ENCODE peak calls at places on chromosome 13, in five cellular contexts. One of them, this sample, is unnamed.

GRCh38 chr13:105587786-105588185 is 947.7 kb downstream of the EFNB2 start:
- DNase-seq in endodermal cell: no peak
- DNase-seq in mesothelial cell of epicardium: no peak
- DNase-seq in fibroblast of the aortic adventitia: no peak
- DNase-seq in BE2C: no peak
- DNase-seq in this sample: peak

GRCh38 chr13:51015973-51016372 is 95.1 kb downstream of the C13orf42 start:
- DNase-seq in endodermal cell: no peak
- DNase-seq in mesothelial cell of epicardium: no peak
- DNase-seq in fibroblast of the aortic adventitia: no peak
- DNase-seq in BE2C: no peak
- DNase-seq in this sample: no peak

GRCh38 chr13:46602531-46602930 is 49.6 kb downstream of the LRCH1 start:
- DNase-seq in endodermal cell: no peak
- DNase-seq in mesothelial cell of epicardium: no peak
- DNase-seq in fibroblast of the aortic adventitia: no peak
- DNase-seq in BE2C: no peak
- DNase-seq in this sample: no peak

GRCh38 chr13:31009166-31009565 is 76.7 kb downstream of the TEX26 start:
- DNase-seq in endodermal cell: peak
- DNase-seq in mesothelial cell of epicardium: no peak
- DNase-seq in fibroblast of the aortic adventitia: no peak
- DNase-seq in BE2C: no peak
- DNase-seq in this sample: peak

GRCh38 chr13:36919206-36919832 is 719 bp downstream of the SMAD9 start:
- DNase-seq in endodermal cell: peak
- DNase-seq in mesothelial cell of epicardium: peak
- DNase-seq in fibroblast of the aortic adventitia: peak
- DNase-seq in BE2C: peak
- DNase-seq in this sample: peak

GRCh38 chr13:110915874-110916670 is 1.2 kb upstream of the ANKRD10 start:
- DNase-seq in endodermal cell: no peak
- DNase-seq in mesothelial cell of epicardium: no peak
- DNase-seq in fibroblast of the aortic adventitia: peak
- DNase-seq in BE2C: no peak
- DNase-seq in this sample: peak

GRCh38 chr13:113064534-113065405 is 40.8 kb upstream of the F7 start:
- DNase-seq in endodermal cell: no peak
- DNase-seq in mesothelial cell of epicardium: no peak
- DNase-seq in fibroblast of the aortic adventitia: peak
- DNase-seq in BE2C: no peak
- DNase-seq in this sample: peak

GRCh38 chr13:88281846-88282245 is 610.7 kb downstream of the SLITRK5 start:
- DNase-seq in endodermal cell: no peak
- DNase-seq in mesothelial cell of epicardium: no peak
- DNase-seq in fibroblast of the aortic adventitia: no peak
- DNase-seq in BE2C: no peak
- DNase-seq in this sample: no peak

GRCh38 chr13:111385182-111385857 is 64.9 kb downstream of the TEX29 start:
- DNase-seq in endodermal cell: peak
- DNase-seq in mesothelial cell of epicardium: peak
- DNase-seq in fibroblast of the aortic adventitia: no peak
- DNase-seq in BE2C: no peak
- DNase-seq in this sample: no peak

DNA sequence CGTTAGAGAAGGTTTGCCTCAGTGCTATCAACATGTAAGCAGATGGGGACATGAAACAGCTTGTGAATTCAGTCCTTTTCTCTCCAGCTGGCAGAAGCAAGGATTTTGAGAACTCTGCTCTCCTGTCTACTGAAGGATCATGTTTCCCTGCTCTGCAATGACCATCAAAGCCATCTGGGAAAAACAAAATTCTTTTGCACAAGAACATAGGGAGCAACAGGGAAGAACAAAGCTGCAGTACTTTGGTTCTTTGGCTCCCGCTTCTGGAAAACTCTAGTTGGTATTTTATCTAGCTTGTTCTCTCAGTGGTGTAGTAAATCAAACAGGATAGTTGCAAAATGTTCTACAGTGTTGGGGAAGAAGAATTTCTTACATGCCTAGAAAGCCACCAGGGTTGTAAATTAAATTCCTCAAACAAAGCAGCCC is 270.4 kb downstream of the ENOX1 start:
- DNase-seq in endodermal cell: no peak
- DNase-seq in mesothelial cell of epicardium: no peak
- DNase-seq in fibroblast of the aortic adventitia: peak
- DNase-seq in BE2C: no peak
- DNase-seq in this sample: no peak
- TF ChIP-seq CTCF in endodermal cell: no peak
- TF ChIP-seq CTCF in mesothelial cell of epicardium: no peak
- TF ChIP-seq CTCF in fibroblast of the aortic adventitia: no peak
- TF ChIP-seq CTCF in BE2C: no peak
- TF ChIP-seq CTCF in this sample: no peak

GRCh38 chr13:40770934-40771618 is at the start of gene MRPS31:
- DNase-seq in endodermal cell: peak
- DNase-seq in mesothelial cell of epicardium: peak
- DNase-seq in fibroblast of the aortic adventitia: peak
- DNase-seq in BE2C: peak
- DNase-seq in this sample: peak
- TF ChIP-seq CTCF in endodermal cell: no peak
- TF ChIP-seq CTCF in mesothelial cell of epicardium: no peak
- TF ChIP-seq CTCF in fibroblast of the aortic adventitia: no peak
- TF ChIP-seq CTCF in BE2C: no peak
- TF ChIP-seq CTCF in this sample: no peak

DNA sequence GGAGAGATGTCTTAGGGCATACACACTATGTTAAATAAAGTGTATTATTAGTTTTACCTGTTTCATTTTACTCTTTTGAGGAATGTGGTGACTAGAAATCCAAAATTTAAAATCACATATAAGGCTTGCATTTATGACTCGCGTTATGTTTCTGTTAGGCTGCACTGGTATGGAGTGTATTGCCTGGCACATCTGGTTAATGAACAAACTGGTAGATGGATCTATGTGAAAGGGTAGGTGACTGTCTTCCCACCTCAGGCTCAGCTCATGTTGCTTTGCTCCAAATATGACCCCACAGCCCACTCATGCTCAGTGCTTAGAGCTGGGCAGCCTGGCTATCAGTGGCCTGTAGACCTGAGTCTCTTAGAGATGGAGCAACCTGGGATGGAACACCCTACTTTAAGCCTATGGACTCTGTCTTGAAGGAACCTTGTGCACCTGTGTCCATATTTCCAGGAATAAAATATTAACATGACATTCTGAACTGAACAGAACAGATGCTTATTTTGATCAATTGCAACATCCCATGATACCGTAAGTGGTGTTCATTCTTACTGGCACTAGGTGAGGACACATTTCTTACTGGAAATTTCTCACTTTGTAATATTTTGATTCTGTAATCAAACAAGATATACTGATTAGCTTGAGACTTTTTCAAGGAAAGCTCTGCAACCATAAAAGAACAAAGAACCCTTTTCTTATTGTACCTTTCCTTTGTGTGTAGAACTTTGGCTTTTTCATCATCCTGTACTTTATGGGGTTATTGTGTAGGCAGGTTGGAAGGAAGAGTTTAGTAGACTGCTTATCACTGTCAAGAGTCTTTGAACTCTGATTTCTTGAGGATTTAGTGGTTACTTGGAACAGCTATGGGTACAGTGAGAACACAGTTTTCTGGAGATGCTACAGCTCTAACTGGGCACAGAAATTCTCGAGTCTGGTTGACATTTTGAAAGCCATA is 9.6 kb upstream of the OLFM4 start:
- DNase-seq in endodermal cell: no peak
- DNase-seq in mesothelial cell of epicardium: no peak
- DNase-seq in fibroblast of the aortic adventitia: no peak
- DNase-seq in BE2C: no peak
- DNase-seq in this sample: no peak
- TF ChIP-seq CTCF in endodermal cell: no peak
- TF ChIP-seq CTCF in mesothelial cell of epicardium: no peak
- TF ChIP-seq CTCF in fibroblast of the aortic adventitia: no peak
- TF ChIP-seq CTCF in BE2C: no peak
- TF ChIP-seq CTCF in this sample: no peak

GRCh38 chr13:114341003-114341777 is 26.9 kb downstream of the CHAMP1 start:
- DNase-seq in endodermal cell: peak
- DNase-seq in mesothelial cell of epicardium: no peak
- DNase-seq in fibroblast of the aortic adventitia: no peak
- DNase-seq in BE2C: no peak
- DNase-seq in this sample: no peak

GRCh38 chr13:114334305-114335053 is 20.2 kb downstream of the CHAMP1 start:
- DNase-seq in endodermal cell: no peak
- DNase-seq in mesothelial cell of epicardium: no peak
- DNase-seq in fibroblast of the aortic adventitia: no peak
- DNase-seq in BE2C: no peak
- DNase-seq in this sample: no peak

GRCh38 chr13:114338959-114339358 is 24.7 kb downstream of the CHAMP1 start:
- DNase-seq in endodermal cell: peak
- DNase-seq in mesothelial cell of epicardium: no peak
- DNase-seq in fibroblast of the aortic adventitia: no peak
- DNase-seq in BE2C: no peak
- DNase-seq in this sample: no peak

GRCh38 chr13:114339779-114340534 is 25.7 kb downstream of the CHAMP1 start:
- DNase-seq in endodermal cell: no peak
- DNase-seq in mesothelial cell of epicardium: no peak
- DNase-seq in fibroblast of the aortic adventitia: peak
- DNase-seq in BE2C: peak
- DNase-seq in this sample: peak
- TF ChIP-seq CTCF in endodermal cell: peak
- TF ChIP-seq CTCF in mesothelial cell of epicardium: peak
- TF ChIP-seq CTCF in fibroblast of the aortic adventitia: peak
- TF ChIP-seq CTCF in BE2C: peak
- TF ChIP-seq CTCF in this sample: peak

GRCh38 chr13:32200741-32201140 is 114.4 kb downstream of the ZAR1L start:
- DNase-seq in endodermal cell: no peak
- DNase-seq in mesothelial cell of epicardium: no peak
- DNase-seq in fibroblast of the aortic adventitia: peak
- DNase-seq in BE2C: no peak
- DNase-seq in this sample: no peak
- TF ChIP-seq CTCF in endodermal cell: no peak
- TF ChIP-seq CTCF in mesothelial cell of epicardium: no peak
- TF ChIP-seq CTCF in fibroblast of the aortic adventitia: no peak
- TF ChIP-seq CTCF in BE2C: no peak
- TF ChIP-seq CTCF in this sample: no peak

DNA sequence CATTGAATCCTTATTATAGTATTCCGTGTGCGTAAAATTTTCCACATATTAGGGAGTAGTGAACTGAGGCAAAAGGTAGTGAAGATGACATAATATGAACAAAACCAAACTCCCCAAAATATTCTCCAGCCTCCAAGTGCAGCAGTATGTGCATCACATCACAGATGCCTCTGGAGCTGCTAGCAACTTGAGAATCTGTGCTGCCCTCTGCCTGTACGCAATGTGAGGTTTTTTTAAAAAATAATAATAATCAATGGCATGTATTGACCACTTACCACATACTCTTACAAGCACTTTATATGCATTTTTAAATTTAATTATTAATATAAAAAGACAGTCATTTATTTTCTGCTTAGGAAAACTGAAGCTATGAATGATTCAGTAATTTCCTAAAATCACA is 583.0 kb upstream of the SPRY2 start:
- DNase-seq in endodermal cell: no peak
- DNase-seq in mesothelial cell of epicardium: no peak
- DNase-seq in fibroblast of the aortic adventitia: no peak
- DNase-seq in BE2C: peak
- DNase-seq in this sample: no peak
- TF ChIP-seq CTCF in endodermal cell: peak
- TF ChIP-seq CTCF in mesothelial cell of epicardium: no peak
- TF ChIP-seq CTCF in fibroblast of the aortic adventitia: no peak
- TF ChIP-seq CTCF in BE2C: peak
- TF ChIP-seq CTCF in this sample: no peak

GRCh38 chr13:70714993-70715392 is 606.7 kb upstream of the KLHL1 start:
- DNase-seq in endodermal cell: no peak
- DNase-seq in mesothelial cell of epicardium: no peak
- DNase-seq in fibroblast of the aortic adventitia: no peak
- DNase-seq in BE2C: no peak
- DNase-seq in this sample: no peak
- TF ChIP-seq CTCF in endodermal cell: peak
- TF ChIP-seq CTCF in mesothelial cell of epicardium: peak
- TF ChIP-seq CTCF in fibroblast of the aortic adventitia: no peak
- TF ChIP-seq CTCF in BE2C: peak
- TF ChIP-seq CTCF in this sample: no peak

This sample was measured in RWPE1.